ENCODE peak calls at places on chromosomes 3 and 15, in nine cellular contexts. N is heart right ventricle, A is tibial nerve, R is astrocyte of the spinal cord, T is thoracic aorta, I is BJ, V is AG04449, J is bronchial epithelial cell, F is tibial artery. W is an unnamed sample.

GRCh38 chr15:92909131-92909781 is 9.1 kb downstream of the CHD2 start:
- DNase-seq in N (no peak), A (no peak), R (peak), T (no peak), I (no peak), V (peak), J (no peak), F (no peak), W (no peak)

GRCh38 chr3:112503304-112503972 is 4.2 kb upstream of the BTLA start:
- DNase-seq in N (no peak), A (no peak), R (no peak), T (no peak), I (no peak), V (no peak), J (no peak), F (no peak), W (no peak)

GRCh38 chr3:69400688-69401087 is 14.8 kb upstream of the FRMD4B start:
- DNase-seq in N (no peak), A (no peak), R (no peak), T (no peak), I (no peak), V (no peak), J (no peak), F (no peak), W (no peak)

GRCh38 chr3:27630892-27631291 is 91.2 kb downstream of the EOMES start:
- DNase-seq in N (no peak), A (no peak), R (peak), T (no peak), I (no peak), V (no peak), J (peak), F (no peak), W (no peak)

GRCh38 chr15:51576911-51577500 is 45.6 kb downstream of the DMXL2 start:
- DNase-seq in N (no peak), A (no peak), R (no peak), T (no peak), I (peak), V (peak), J (peak), F (peak), W (peak)

GRCh38 chr15:90880381-90881145 is 3.7 kb upstream of the FES start:
- DNase-seq in N (no peak), A (no peak), R (no peak), T (no peak), I (no peak), V (no peak), J (no peak), F (no peak), W (no peak)

GRCh38 chr15:45102226-45102625 is 11.7 kb downstream of the DUOX2 start:
- DNase-seq in N (no peak), A (no peak), R (no peak), T (no peak), I (no peak), V (no peak), J (no peak), F (no peak), W (no peak)

GRCh38 chr15:63832620-63833245 is 1.0 kb downstream of the HERC1 start:
- DNase-seq in N (no peak), A (no peak), R (no peak), T (no peak), I (no peak), V (no peak), J (no peak), F (no peak), W (no peak)

GRCh38 chr3:129310612-129311011 is 31.9 kb downstream of the HMCES start:
- DNase-seq in N (no peak), A (no peak), R (no peak), T (no peak), I (no peak), V (no peak), J (peak), F (no peak), W (no peak)

GRCh38 chr3:117941015-117941414 is 1093.6 kb downstream of the IGSF11 start:
- DNase-seq in N (no peak), A (no peak), R (no peak), T (no peak), I (no peak), V (no peak), J (no peak), F (no peak), W (no peak)

GRCh38 chr15:85831415-85832113 is 36.8 kb upstream of the KLHL25 start:
- DNase-seq in N (peak), A (peak), R (peak), T (peak), I (no peak), V (no peak), J (peak), F (peak), W (no peak)

GRCh38 chr15:70627734-70628541 is 135.4 kb downstream of the UACA start:
- DNase-seq in N (no peak), A (no peak), R (peak), T (no peak), I (peak), V (no peak), J (no peak), F (no peak), W (peak)

GRCh38 chr15:59687831-59688230 is 1.3 kb downstream of the BNIP2 start:
- DNase-seq in N (no peak), A (no peak), R (peak), T (no peak), I (no peak), V (no peak), J (peak), F (no peak), W (no peak)

GRCh38 chr3:175606650-175607318 is 747.6 kb downstream of the NAALADL2 start:
- DNase-seq in N (no peak), A (no peak), R (no peak), T (no peak), I (no peak), V (no peak), J (peak), F (no peak), W (no peak)

GRCh38 chr3:193982258-193982659 is 153.7 kb upstream of the HES1 start:
- DNase-seq in N (peak), A (peak), R (peak), T (no peak), I (no peak), V (no peak), J (peak), F (peak), W (no peak)

GRCh38 chr15:65033659-65034269 is 4.3 kb upstream of the MTFMT start:
- DNase-seq in N (no peak), A (no peak), R (peak), T (no peak), I (no peak), V (no peak), J (peak), F (no peak), W (no peak)

GRCh38 chr3:58164199-58164879 is 46.4 kb downstream of the DNASE1L3 start:
- DNase-seq in N (peak), A (no peak), R (peak), T (no peak), I (no peak), V (no peak), J (peak), F (no peak), W (no peak)

GRCh38 chr15:50117628-50118027 is 1.4 kb downstream of the ATP8B4 start:
- DNase-seq in N (no peak), A (no peak), R (no peak), T (no peak), I (no peak), V (no peak), J (no peak), F (no peak), W (no peak)

GRCh38 chr3:123343296-123344174 is 105.4 kb downstream of the ADCY5 start:
- DNase-seq in N (no peak), A (no peak), R (no peak), T (no peak), I (no peak), V (no peak), J (no peak), F (no peak), W (no peak)

GRCh38 chr3:108250626-108251025 is 28.4 kb upstream of the IFT57 start:
- DNase-seq in N (no peak), A (no peak), R (no peak), T (no peak), I (no peak), V (no peak), J (no peak), F (no peak), W (no peak)

GRCh38 chr3:8509961-8510360 is 8.3 kb downstream of the LMCD1 start:
- DNase-seq in N (no peak), A (no peak), R (peak), T (no peak), I (peak), V (no peak), J (no peak), F (no peak), W (no peak)

GRCh38 chr3:39193391-39193790 is 996 bp upstream of the XIRP1 start:
- DNase-seq in N (peak), A (no peak), R (no peak), T (no peak), I (no peak), V (no peak), J (no peak), F (no peak), W (no peak)

GRCh38 chr3:61637088-61638051 is 76.0 kb downstream of the PTPRG start:
- DNase-seq in N (peak), A (no peak), R (no peak), T (no peak), I (no peak), V (no peak), J (no peak), F (no peak), W (no peak)

GRCh38 chr3:177595789-177596188 is 398.5 kb upstream of the TBL1XR1 start:
- DNase-seq in N (no peak), A (no peak), R (no peak), T (no peak), I (no peak), V (no peak), J (peak), F (no peak), W (no peak)

GRCh38 chr3:169777822-169778221 is 4.6 kb downstream of the MYNN start:
- DNase-seq in N (no peak), A (no peak), R (no peak), T (no peak), I (no peak), V (no peak), J (no peak), F (no peak), W (no peak)

GRCh38 chr3:38157562-38157961 is 7.8 kb upstream of the OXSR1 start:
- DNase-seq in N (no peak), A (no peak), R (no peak), T (no peak), I (no peak), V (no peak), J (peak), F (no peak), W (no peak)

GRCh38 chr3:81244196-81244595 is 517.2 kb downstream of the GBE1 start:
- DNase-seq in N (no peak), A (no peak), R (no peak), T (no peak), I (no peak), V (no peak), J (no peak), F (no peak), W (no peak)

GRCh38 chr3:81245043-81245442 is 516.4 kb downstream of the GBE1 start:
- DNase-seq in N (no peak), A (no peak), R (peak), T (no peak), I (no peak), V (no peak), J (no peak), F (no peak), W (no peak)

GRCh38 chr3:81245505-81245904 is 515.9 kb downstream of the GBE1 start:
- DNase-seq in N (no peak), A (no peak), R (no peak), T (no peak), I (no peak), V (no peak), J (no peak), F (no peak), W (no peak)

GRCh38 chr3:81237193-81237592 is 524.3 kb downstream of the GBE1 start:
- DNase-seq in N (no peak), A (no peak), R (no peak), T (no peak), I (no peak), V (no peak), J (no peak), F (no peak), W (no peak)

GRCh38 chr3:81242871-81243270 is 518.6 kb downstream of the GBE1 start:
- DNase-seq in N (no peak), A (no peak), R (peak), T (no peak), I (no peak), V (no peak), J (peak), F (no peak), W (no peak)
- TF ChIP-seq CTCF in N (peak), A (peak), R (peak), T (no peak), I (peak), V (peak), J (peak), F (no peak), W (peak)

DNA sequence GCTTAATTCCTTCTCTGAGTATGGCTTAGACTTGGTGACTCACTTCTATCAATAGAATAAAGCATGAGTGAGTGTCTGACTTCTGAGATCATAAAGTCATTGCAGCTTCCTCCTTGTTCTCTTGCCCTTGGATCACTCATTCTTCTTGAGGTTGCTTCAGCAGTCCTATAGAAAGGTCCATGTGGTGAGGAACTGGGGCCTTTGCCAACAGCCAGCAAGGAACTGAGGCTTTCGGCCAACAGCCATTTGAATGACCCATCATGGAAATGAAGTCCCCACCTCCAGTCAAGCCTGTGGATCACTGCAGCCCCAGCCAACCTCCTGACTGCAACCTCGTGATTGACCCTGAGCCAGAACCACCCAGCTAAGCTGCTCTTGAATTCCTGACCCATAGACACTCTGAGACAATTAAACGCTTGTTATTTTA is 84.4 kb downstream of the WDR76 start:
- DNase-seq in N (peak), A (no peak), R (peak), T (no peak), I (peak), V (peak), J (peak), F (peak), W (peak)
- H3K4me3 ChIP-seq in N (no peak), A (no peak), R (no peak), T (no peak), I (no peak), V (no peak), J (no peak), F (no peak), W (no peak)

GRCh38 chr15:75178938-75179772 is 22.5 kb upstream of the C15orf39 start:
- DNase-seq in N (no peak), A (no peak), R (no peak), T (no peak), I (no peak), V (no peak), J (no peak), F (peak), W (no peak)

GRCh38 chr15:75176404-75176761 is 25.3 kb upstream of the C15orf39 start:
- DNase-seq in N (no peak), A (no peak), R (no peak), T (no peak), I (no peak), V (no peak), J (no peak), F (peak), W (no peak)

GRCh38 chr15:75178171-75178937 is 23.3 kb upstream of the C15orf39 start:
- DNase-seq in N (no peak), A (no peak), R (no peak), T (no peak), I (no peak), V (no peak), J (no peak), F (peak), W (no peak)

GRCh38 chr15:75179773-75180140 is 21.9 kb upstream of the C15orf39 start:
- DNase-seq in N (no peak), A (no peak), R (no peak), T (no peak), I (no peak), V (no peak), J (no peak), F (no peak), W (no peak)

GRCh38 chr15:75177360-75178071 is 24.2 kb upstream of the C15orf39 start:
- DNase-seq in N (no peak), A (no peak), R (no peak), T (no peak), I (no peak), V (no peak), J (no peak), F (peak), W (no peak)
- TF ChIP-seq CTCF in N (no peak), A (no peak), R (no peak), T (no peak), I (no peak), V (no peak), J (no peak), F (no peak), W (no peak)

GRCh38 chr3:43907508-43907858 is 216.7 kb downstream of the ABHD5 start:
- DNase-seq in N (no peak), A (no peak), R (no peak), T (no peak), I (no peak), V (no peak), J (no peak), F (no peak), W (no peak)
- H3K4me3 ChIP-seq in N (no peak), A (no peak), R (no peak), T (no peak), I (no peak), V (no peak), J (no peak), F (no peak), W (no peak)

DNA sequence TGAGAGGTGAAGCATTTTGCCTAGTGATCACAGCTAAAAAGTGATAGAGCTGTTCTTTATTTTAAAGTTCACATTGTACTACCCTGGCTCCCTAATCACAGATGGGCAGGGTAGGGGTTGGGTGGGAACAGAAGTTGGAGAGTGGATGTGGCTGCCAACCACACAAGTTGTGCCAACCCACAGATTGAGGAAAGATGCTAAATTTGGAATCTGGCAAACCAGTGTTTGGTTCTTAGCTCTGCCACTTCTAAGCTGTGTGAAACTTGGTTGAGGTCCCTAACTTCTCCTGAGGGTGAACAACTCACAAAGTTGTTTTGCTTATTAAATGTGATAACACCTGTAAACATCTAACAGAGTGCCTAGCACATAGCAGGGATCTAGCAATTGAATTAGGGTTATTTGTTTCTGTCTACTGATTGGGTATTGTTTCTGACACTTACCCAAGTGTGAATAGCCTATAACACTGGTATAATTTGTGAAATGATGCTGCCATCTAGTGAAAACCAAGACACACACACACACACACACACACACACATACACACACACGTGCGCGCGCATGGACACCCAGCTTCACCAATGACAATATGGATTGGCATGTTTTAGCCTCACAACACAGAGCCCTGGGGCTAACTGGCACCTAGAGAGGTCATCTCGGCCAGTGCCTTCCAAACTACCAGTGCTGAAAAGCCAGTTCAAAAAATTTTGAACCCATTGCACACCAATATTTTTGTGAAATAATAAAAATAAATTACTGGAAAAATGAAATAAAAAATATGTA is 25.3 kb downstream of the ADGRG7 start:
- DNase-seq in N (no peak), A (no peak), R (no peak), T (no peak), I (no peak), V (no peak), J (peak), F (no peak), W (no peak)
- TF ChIP-seq CTCF in N (no peak), A (no peak), R (no peak), T (no peak), I (no peak), V (no peak), J (peak), F (no peak), W (no peak)

GRCh38 chr15:80455051-80455648 is 51.0 kb downstream of the ARNT2 start:
- DNase-seq in N (no peak), A (no peak), R (no peak), T (no peak), I (no peak), V (no peak), J (peak), F (no peak), W (no peak)

GRCh38 chr15:80455668-80456442 is 51.7 kb downstream of the ARNT2 start:
- DNase-seq in N (peak), A (peak), R (peak), T (no peak), I (peak), V (peak), J (peak), F (peak), W (peak)

GRCh38 chr15:80452166-80452565 is 48.0 kb downstream of the ARNT2 start:
- DNase-seq in N (no peak), A (no peak), R (no peak), T (no peak), I (no peak), V (no peak), J (no peak), F (no peak), W (no peak)

GRCh38 chr15:80449825-80450224 is 45.6 kb downstream of the ARNT2 start:
- DNase-seq in N (no peak), A (no peak), R (no peak), T (no peak), I (no peak), V (no peak), J (no peak), F (no peak), W (no peak)

GRCh38 chr15:80450811-80451321 is 46.7 kb downstream of the ARNT2 start:
- DNase-seq in N (no peak), A (no peak), R (peak), T (no peak), I (no peak), V (no peak), J (no peak), F (no peak), W (no peak)
- H3K4me3 ChIP-seq in N (no peak), A (no peak), R (no peak), T (no peak), I (no peak), V (no peak), J (no peak), F (no peak), W (no peak)

DNA sequence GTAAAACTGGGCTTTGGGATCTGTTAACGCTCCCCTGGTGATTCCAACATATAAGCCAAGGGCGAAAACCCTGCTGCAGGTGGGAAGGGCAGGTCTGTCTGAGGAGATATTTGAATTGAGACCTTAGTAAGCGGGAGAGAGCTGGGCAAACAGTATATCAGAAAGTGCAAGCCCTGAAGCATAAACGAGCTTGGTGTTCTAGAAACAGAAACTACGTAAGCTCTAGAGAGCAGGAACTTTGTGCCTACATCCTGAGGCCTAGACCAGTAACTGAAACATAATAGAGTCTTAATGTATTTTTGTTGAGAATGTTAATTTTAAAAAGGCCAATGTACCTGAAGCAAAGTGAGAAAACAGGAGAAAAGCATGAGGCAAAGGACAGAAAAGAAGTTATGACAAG is 62.9 kb upstream of the FSIP1 start:
- DNase-seq in N (no peak), A (no peak), R (no peak), T (no peak), I (no peak), V (no peak), J (no peak), F (no peak), W (no peak)
- TF ChIP-seq CTCF in N (no peak), A (no peak), R (no peak), T (no peak), I (no peak), V (no peak), J (no peak), F (no peak), W (no peak)

DNA sequence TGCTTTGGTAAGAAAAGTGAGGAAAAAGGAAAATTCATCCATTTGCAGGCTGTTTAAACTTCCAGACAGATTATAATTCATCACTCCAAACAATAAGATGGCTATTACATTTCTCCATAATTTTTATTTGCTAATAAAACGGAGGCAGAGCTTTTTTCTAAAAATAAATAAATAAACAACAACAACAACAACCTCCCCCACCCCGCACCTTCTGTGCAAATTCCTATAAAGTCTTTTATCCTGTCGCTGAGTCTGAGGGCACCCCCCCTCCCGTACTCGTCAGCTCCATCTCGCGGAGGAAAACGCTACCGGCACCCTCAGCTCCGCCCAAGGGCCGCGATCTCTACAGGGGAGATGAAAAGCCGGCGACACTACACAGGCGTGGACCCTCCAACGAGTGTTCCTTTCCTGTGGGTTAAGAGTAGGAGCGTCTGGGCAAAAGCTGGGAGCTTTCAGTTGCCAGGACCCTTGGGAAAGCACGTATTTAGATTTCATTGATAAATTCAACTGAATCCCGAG is 1.0 kb upstream of the ATP1B3 start:
- DNase-seq in N (peak), A (peak), R (peak), T (peak), I (no peak), V (no peak), J (peak), F (peak), W (no peak)
- H3K4me3 ChIP-seq in N (peak), A (peak), R (peak), T (peak), I (peak), V (peak), J (peak), F (peak), W (peak)